ENCODE peak calls at places on chromosomes 6 and 20, in six cellular contexts. G is A549, Y is chondrocyte, X is heart left ventricle, V is GM13977, Q is GM06990. I is an unnamed sample.

GRCh38 chr6:36998723-36999466 is 6.6 kb upstream of the FGD2 start:
- DNase-seq in Q (no peak), G (no peak), X (no peak), V (no peak), Y (no peak), I (no peak)

GRCh38 chr6:89353702-89354392 is 1.3 kb upstream of the UBE2J1 start:
- DNase-seq in V (peak), G (no peak), X (no peak), Y (no peak), Q (peak), I (no peak)

GRCh38 chr6:42901538-42901957 is 14.3 kb upstream of the PTCRA start:
- DNase-seq in Q (no peak), X (peak), V (peak), G (peak), Y (peak), I (peak)

GRCh38 chr20:59631751-59632380 is 27.5 kb downstream of the PHACTR3 start:
- DNase-seq in Q (no peak), V (no peak), G (no peak), X (no peak), Y (no peak), I (no peak)

GRCh38 chr6:129766959-129767728 is 57.2 kb upstream of the ARHGAP18 start:
- DNase-seq in Y (no peak), V (peak), Q (peak), X (no peak), G (no peak), I (peak)

GRCh38 chr20:48725589-48725991 is 102.2 kb downstream of the PREX1 start:
- DNase-seq in G (peak), Y (no peak), V (no peak), X (no peak), Q (no peak), I (peak)

GRCh38 chr6:115977220-115977619 is 83.5 kb downstream of the FRK start:
- DNase-seq in Q (no peak), G (no peak), Y (no peak), V (no peak), X (no peak), I (no peak)

GRCh38 chr6:84762941-84763396 is 1.4 kb downstream of the TBX18 start:
- DNase-seq in X (no peak), Q (no peak), Y (no peak), G (no peak), V (no peak), I (no peak)

GRCh38 chr6:106556368-106556960 is 72.8 kb downstream of the RTN4IP1 start:
- DNase-seq in X (no peak), Q (no peak), G (peak), Y (no peak), V (no peak), I (no peak)

GRCh38 chr6:161583561-161583960 is 309.7 kb upstream of the AGPAT4 start:
- DNase-seq in V (no peak), Y (no peak), Q (no peak), X (no peak), G (no peak), I (no peak)

GRCh38 chr6:19349429-19349828 is 487.7 kb upstream of the ID4 start:
- DNase-seq in Y (no peak), X (no peak), V (no peak), Q (no peak), G (no peak), I (no peak)

GRCh38 chr6:41236276-41236675 is 8.1 kb downstream of the TREML4 start:
- DNase-seq in X (no peak), Q (no peak), G (no peak), V (no peak), Y (no peak), I (no peak)

GRCh38 chr20:47319517-47320252 is 36.8 kb downstream of the ZMYND8 start:
- DNase-seq in Q (no peak), G (no peak), Y (no peak), X (peak), V (no peak), I (no peak)

GRCh38 chr6:162442675-162443074 is 284.9 kb downstream of the PRKN start:
- DNase-seq in Y (no peak), X (no peak), V (no peak), Q (no peak), G (peak), I (no peak)

GRCh38 chr20:16007978-16008377 is 565.3 kb downstream of the KIF16B start:
- DNase-seq in V (no peak), X (no peak), Q (no peak), Y (no peak), G (peak), I (no peak)

GRCh38 chr20:8587810-8588209 is 455.7 kb downstream of the PLCB1 start:
- DNase-seq in X (no peak), V (peak), G (no peak), Y (no peak), Q (no peak), I (no peak)

GRCh38 chr20:47191074-47191673 is 165.3 kb downstream of the ZMYND8 start:
- DNase-seq in Q (no peak), G (no peak), Y (no peak), V (no peak), X (no peak), I (no peak)

GRCh38 chr6:87669051-87669450 is 33.0 kb downstream of the AKIRIN2 start:
- DNase-seq in V (peak), X (no peak), Q (no peak), Y (no peak), G (no peak), I (no peak)

GRCh38 chr6:137866200-137866913 is 702 bp upstream of the TNFAIP3 start:
- DNase-seq in V (peak), X (no peak), Y (no peak), G (no peak), Q (no peak), I (peak)

GRCh38 chr20:59340186-59340885 is 39.9 kb downstream of the EDN3 start:
- DNase-seq in Q (no peak), X (no peak), Y (no peak), V (no peak), G (no peak), I (no peak)

GRCh38 chr20:62183426-62184142 is 756 bp downstream of the MTG2 start:
- DNase-seq in G (no peak), V (no peak), X (no peak), Y (peak), Q (no peak), I (no peak)

GRCh38 chr6:149060300-149060984 is 257.1 kb upstream of the TAB2 start:
- DNase-seq in X (no peak), Q (peak), Y (no peak), V (no peak), G (no peak), I (peak)

GRCh38 chr6:141265748-141266647 is 866.7 kb upstream of the GJE1 start:
- DNase-seq in X (no peak), G (no peak), Y (no peak), Q (no peak), V (no peak), I (no peak)

GRCh38 chr6:88914180-88914579 is 49.2 kb downstream of the RNGTT start:
- DNase-seq in V (no peak), Y (no peak), X (no peak), Q (no peak), G (no peak), I (no peak)

GRCh38 chr6:166027761-166028160 is 139.9 kb downstream of the TBXT start:
- DNase-seq in Q (no peak), G (no peak), Y (no peak), V (no peak), X (no peak), I (no peak)

GRCh38 chr6:112485813-112486212 is 138.7 kb downstream of the RFPL4B start:
- DNase-seq in Y (no peak), G (no peak), Q (no peak), V (no peak), X (no peak), I (no peak)

GRCh38 chr20:1813101-1813529 is 82.1 kb upstream of the SIRPA start:
- DNase-seq in Y (no peak), V (no peak), Q (no peak), G (peak), X (peak), I (no peak)

GRCh38 chr6:125910518-125910917 is 46.1 kb upstream of the HINT3 start:
- DNase-seq in Q (peak), G (no peak), V (peak), X (no peak), Y (no peak), I (peak)

GRCh38 chr6:118905851-118906250 is 11.9 kb downstream of the ASF1A start:
- DNase-seq in V (no peak), Q (no peak), X (no peak), G (no peak), Y (no peak), I (no peak)

GRCh38 chr6:51753635-51754034 is 333.8 kb downstream of the PKHD1 start:
- DNase-seq in Q (no peak), V (no peak), X (no peak), G (no peak), Y (no peak), I (peak)

GRCh38 chr20:25247100-25247665 is 702 bp upstream of the PYGB start:
- DNase-seq in X (peak), V (no peak), G (peak), Q (no peak), Y (peak), I (peak)

GRCh38 chr6:101668496-101668895 is 275.0 kb downstream of the GRIK2 start:
- DNase-seq in X (no peak), Y (no peak), V (no peak), G (no peak), Q (no peak), I (no peak)

GRCh38 chr20:41466836-41467619 is 100.4 kb upstream of the EMILIN3 start:
- DNase-seq in G (no peak), Y (no peak), Q (no peak), X (no peak), V (no peak), I (no peak)

GRCh38 chr6:43786664-43787329 is 16.8 kb downstream of the VEGFA start:
- DNase-seq in Q (no peak), X (no peak), G (no peak), Y (no peak), V (no peak), I (no peak)

GRCh38 chr6:35919085-35919826 is 1.6 kb downstream of the SRPK1 start:
- DNase-seq in Q (peak), Y (no peak), X (no peak), V (peak), G (peak), I (no peak)

GRCh38 chr6:28693751-28694443 is 168.2 kb downstream of the GPX5 start:
- DNase-seq in V (no peak), Q (no peak), Y (no peak), X (no peak), G (no peak), I (no peak)

GRCh38 chr20:3407426-3408250 is at the start of gene DNAAF9:
- DNase-seq in X (peak), Y (no peak), G (peak), V (peak), Q (peak), I (peak)
- TF ChIP-seq CTCF in X (peak), Y (peak), G (peak), V (no peak), Q (no peak), I (peak)

GRCh38 chr20:44650777-44651493 is 564 bp downstream of the ADA start:
- DNase-seq in G (peak), X (peak), Q (peak), Y (no peak), V (no peak), I (peak)
- TF ChIP-seq CTCF in G (no peak), X (no peak), Q (no peak), Y (no peak), V (no peak), I (no peak)

GRCh38 chr6:81682238-81682795 is 70.2 kb downstream of the TENT5A start:
- DNase-seq in G (no peak), V (no peak), X (no peak), Y (no peak), Q (no peak), I (no peak)
- TF ChIP-seq CTCF in G (no peak), V (no peak), X (no peak), Y (peak), Q (no peak), I (no peak)

GRCh38 chr6:17012421-17013225 is 89.2 kb upstream of the STMND1 start:
- DNase-seq in Q (no peak), G (no peak), V (no peak), X (no peak), Y (no peak), I (no peak)
- TF ChIP-seq CTCF in Q (no peak), G (no peak), V (no peak), X (no peak), Y (peak), I (no peak)

GRCh38 chr20:61121661-61122060 is 130.4 kb upstream of the CDH4 start:
- DNase-seq in G (no peak), V (no peak), Q (no peak), X (no peak), Y (no peak), I (no peak)
- TF ChIP-seq CTCF in G (no peak), V (no peak), Q (no peak), X (no peak), Y (no peak), I (no peak)

GRCh38 chr6:16352258-16352635 is 113.9 kb downstream of the GMPR start:
- DNase-seq in X (no peak), Q (no peak), Y (no peak), G (no peak), V (no peak), I (no peak)
- TF ChIP-seq CTCF in X (no peak), Q (no peak), Y (no peak), G (no peak), V (no peak), I (no peak)

GRCh38 chr20:44911264-44911921 is 1.5 kb downstream of the PABPC1L start:
- DNase-seq in Y (no peak), G (peak), X (no peak), V (peak), Q (peak), I (peak)
- TF ChIP-seq CTCF in Y (peak), G (peak), X (peak), V (peak), Q (peak), I (peak)